ENCODE peak calls at places on chromosome 3, in eight cellular contexts. One of them, this sample, is unnamed.

GRCh38 chr3:64049832-64050231 is 26.5 kb upstream of the PSMD6 start:
- DNase-seq in left lung: no peak
- DNase-seq in NCI-H446: no peak
- DNase-seq in activated naive CD4-positive, alpha-beta T cell treated with anti-CD3 and anti-CD28 coated beads, Interleukin-2, amount 50 U/mL, for 16 hours: no peak
- DNase-seq in globus pallidus: no peak
- DNase-seq in tibial artery: no peak
- DNase-seq in mesendoderm: peak
- DNase-seq in renal cortical epithelial cell: no peak
- DNase-seq in this sample: no peak

GRCh38 chr3:106255870-106256248 is 387.0 kb upstream of the CBLB start:
- DNase-seq in NCI-H446: no peak
- DNase-seq in tibial artery: no peak
- DNase-seq in left lung: peak
- DNase-seq in mesendoderm: no peak
- DNase-seq in activated naive CD4-positive, alpha-beta T cell treated with anti-CD3 and anti-CD28 coated beads, Interleukin-2, amount 50 U/mL, for 16 hours: no peak
- DNase-seq in renal cortical epithelial cell: no peak
- DNase-seq in globus pallidus: no peak
- DNase-seq in this sample: no peak

GRCh38 chr3:172194702-172195392 is 155.5 kb downstream of the FNDC3B start:
- DNase-seq in tibial artery: no peak
- DNase-seq in globus pallidus: no peak
- DNase-seq in mesendoderm: peak
- DNase-seq in renal cortical epithelial cell: peak
- DNase-seq in activated naive CD4-positive, alpha-beta T cell treated with anti-CD3 and anti-CD28 coated beads, Interleukin-2, amount 50 U/mL, for 16 hours: no peak
- DNase-seq in left lung: no peak
- DNase-seq in NCI-H446: peak
- DNase-seq in this sample: no peak

GRCh38 chr3:189142527-189142926 is 29.2 kb upstream of the TPRG1 start:
- DNase-seq in renal cortical epithelial cell: no peak
- DNase-seq in mesendoderm: peak
- DNase-seq in NCI-H446: no peak
- DNase-seq in left lung: no peak
- DNase-seq in activated naive CD4-positive, alpha-beta T cell treated with anti-CD3 and anti-CD28 coated beads, Interleukin-2, amount 50 U/mL, for 16 hours: no peak
- DNase-seq in globus pallidus: no peak
- DNase-seq in tibial artery: no peak
- DNase-seq in this sample: no peak

GRCh38 chr3:25273582-25274171 is 154.4 kb upstream of the RARB start:
- DNase-seq in activated naive CD4-positive, alpha-beta T cell treated with anti-CD3 and anti-CD28 coated beads, Interleukin-2, amount 50 U/mL, for 16 hours: no peak
- DNase-seq in tibial artery: no peak
- DNase-seq in NCI-H446: no peak
- DNase-seq in renal cortical epithelial cell: no peak
- DNase-seq in mesendoderm: no peak
- DNase-seq in left lung: no peak
- DNase-seq in globus pallidus: no peak
- DNase-seq in this sample: no peak

GRCh38 chr3:33131328-33132018 is 17.7 kb downstream of the CRTAP start:
- DNase-seq in activated naive CD4-positive, alpha-beta T cell treated with anti-CD3 and anti-CD28 coated beads, Interleukin-2, amount 50 U/mL, for 16 hours: peak
- DNase-seq in renal cortical epithelial cell: peak
- DNase-seq in globus pallidus: peak
- DNase-seq in NCI-H446: peak
- DNase-seq in left lung: no peak
- DNase-seq in tibial artery: no peak
- DNase-seq in mesendoderm: peak
- DNase-seq in this sample: no peak

GRCh38 chr3:27976933-27977332 is 254.8 kb upstream of the EOMES start:
- DNase-seq in renal cortical epithelial cell: peak
- DNase-seq in activated naive CD4-positive, alpha-beta T cell treated with anti-CD3 and anti-CD28 coated beads, Interleukin-2, amount 50 U/mL, for 16 hours: no peak
- DNase-seq in tibial artery: no peak
- DNase-seq in left lung: no peak
- DNase-seq in NCI-H446: no peak
- DNase-seq in mesendoderm: no peak
- DNase-seq in globus pallidus: no peak
- DNase-seq in this sample: peak

GRCh38 chr3:14822875-14823807 is 4.4 kb downstream of the FGD5 start:
- DNase-seq in activated naive CD4-positive, alpha-beta T cell treated with anti-CD3 and anti-CD28 coated beads, Interleukin-2, amount 50 U/mL, for 16 hours: no peak
- DNase-seq in left lung: no peak
- DNase-seq in tibial artery: no peak
- DNase-seq in renal cortical epithelial cell: no peak
- DNase-seq in mesendoderm: no peak
- DNase-seq in globus pallidus: no peak
- DNase-seq in NCI-H446: no peak
- DNase-seq in this sample: no peak

GRCh38 chr3:52777127-52777958 is at the start of gene ITIH1:
- DNase-seq in tibial artery: no peak
- DNase-seq in globus pallidus: no peak
- DNase-seq in activated naive CD4-positive, alpha-beta T cell treated with anti-CD3 and anti-CD28 coated beads, Interleukin-2, amount 50 U/mL, for 16 hours: no peak
- DNase-seq in NCI-H446: no peak
- DNase-seq in mesendoderm: no peak
- DNase-seq in renal cortical epithelial cell: peak
- DNase-seq in left lung: no peak
- DNase-seq in this sample: no peak